ENCODE peak calls at places on chromosome 10, in six cellular contexts. One of them, this sample, is unnamed.

GRCh38 chr10:83612050-83612449 is 527.3 kb upstream of the GHITM start:
- DNase-seq in heart left ventricle: no peak
- DNase-seq in IMR-90: peak
- DNase-seq in GM12865: no peak
- DNase-seq in AG04449: no peak
- DNase-seq in SK-N-SH: no peak
- DNase-seq in this sample: no peak

GRCh38 chr10:14142631-14143270 is 188.0 kb downstream of the FRMD4A start:
- DNase-seq in IMR-90: no peak
- DNase-seq in SK-N-SH: no peak
- DNase-seq in heart left ventricle: no peak
- DNase-seq in AG04449: no peak
- DNase-seq in GM12865: no peak
- DNase-seq in this sample: no peak

GRCh38 chr10:97547889-97548485 is 24.6 kb upstream of the ANKRD2 start:
- DNase-seq in heart left ventricle: no peak
- DNase-seq in SK-N-SH: no peak
- DNase-seq in GM12865: no peak
- DNase-seq in IMR-90: peak
- DNase-seq in AG04449: no peak
- DNase-seq in this sample: no peak

GRCh38 chr10:49164587-49165188 is 23.5 kb downstream of the TMEM273 start:
- DNase-seq in SK-N-SH: peak
- DNase-seq in heart left ventricle: no peak
- DNase-seq in IMR-90: peak
- DNase-seq in GM12865: peak
- DNase-seq in AG04449: no peak
- DNase-seq in this sample: no peak

GRCh38 chr10:44935201-44935960 is 24.2 kb upstream of the RASSF4 start:
- DNase-seq in heart left ventricle: peak
- DNase-seq in AG04449: peak
- DNase-seq in SK-N-SH: no peak
- DNase-seq in GM12865: no peak
- DNase-seq in IMR-90: peak
- DNase-seq in this sample: peak

GRCh38 chr10:35613597-35614226 is 8.6 kb downstream of the GJD4 start:
- DNase-seq in AG04449: no peak
- DNase-seq in GM12865: no peak
- DNase-seq in SK-N-SH: no peak
- DNase-seq in IMR-90: peak
- DNase-seq in heart left ventricle: no peak
- DNase-seq in this sample: no peak

GRCh38 chr10:31426425-31426824 is 107.4 kb downstream of the ZEB1 start:
- DNase-seq in AG04449: peak
- DNase-seq in heart left ventricle: peak
- DNase-seq in GM12865: no peak
- DNase-seq in IMR-90: peak
- DNase-seq in SK-N-SH: no peak
- DNase-seq in this sample: no peak

GRCh38 chr10:76902949-76903348 is 734.7 kb downstream of the KCNMA1 start:
- DNase-seq in heart left ventricle: peak
- DNase-seq in AG04449: no peak
- DNase-seq in GM12865: peak
- DNase-seq in SK-N-SH: peak
- DNase-seq in IMR-90: no peak
- DNase-seq in this sample: no peak

GRCh38 chr10:31101123-31101522 is 69.5 kb upstream of the ZNF438 start:
- DNase-seq in IMR-90: peak
- DNase-seq in SK-N-SH: no peak
- DNase-seq in heart left ventricle: no peak
- DNase-seq in GM12865: peak
- DNase-seq in AG04449: no peak
- DNase-seq in this sample: peak

GRCh38 chr10:78301481-78301880 is 267.8 kb downstream of the RPS24 start:
- DNase-seq in heart left ventricle: peak
- DNase-seq in SK-N-SH: no peak
- DNase-seq in AG04449: no peak
- DNase-seq in IMR-90: no peak
- DNase-seq in GM12865: no peak
- DNase-seq in this sample: no peak

GRCh38 chr10:132098539-132099421 is 33.0 kb downstream of the JAKMIP3 start:
- DNase-seq in GM12865: no peak
- DNase-seq in AG04449: no peak
- DNase-seq in SK-N-SH: no peak
- DNase-seq in heart left ventricle: no peak
- DNase-seq in IMR-90: no peak
- DNase-seq in this sample: no peak

GRCh38 chr10:6542999-6543430 is 37.1 kb downstream of the PRKCQ start:
- DNase-seq in IMR-90: no peak
- DNase-seq in GM12865: peak
- DNase-seq in heart left ventricle: no peak
- DNase-seq in SK-N-SH: no peak
- DNase-seq in AG04449: no peak
- DNase-seq in this sample: no peak

GRCh38 chr10:20114179-20114578 is 297.9 kb downstream of the PLXDC2 start:
- DNase-seq in IMR-90: no peak
- DNase-seq in AG04449: no peak
- DNase-seq in GM12865: no peak
- DNase-seq in SK-N-SH: no peak
- DNase-seq in heart left ventricle: no peak
- DNase-seq in this sample: no peak

GRCh38 chr10:48287417-48288391 is 13.2 kb upstream of the FRMPD2 start:
- DNase-seq in SK-N-SH: peak
- DNase-seq in GM12865: peak
- DNase-seq in heart left ventricle: no peak
- DNase-seq in AG04449: no peak
- DNase-seq in IMR-90: no peak
- DNase-seq in this sample: no peak

GRCh38 chr10:131786756-131787605 is 113.8 kb upstream of the PPP2R2D start:
- DNase-seq in heart left ventricle: no peak
- DNase-seq in SK-N-SH: peak
- DNase-seq in GM12865: peak
- DNase-seq in IMR-90: peak
- DNase-seq in AG04449: no peak
- DNase-seq in this sample: no peak

GRCh38 chr10:72254891-72255568 is 18.7 kb upstream of the DDIT4 start:
- DNase-seq in heart left ventricle: peak
- DNase-seq in IMR-90: peak
- DNase-seq in SK-N-SH: peak
- DNase-seq in GM12865: peak
- DNase-seq in AG04449: no peak
- DNase-seq in this sample: no peak
- H3K4me3 ChIP-seq in heart left ventricle: peak
- H3K4me3 ChIP-seq in IMR-90: no peak
- H3K4me3 ChIP-seq in SK-N-SH: no peak
- H3K4me3 ChIP-seq in GM12865: peak
- H3K4me3 ChIP-seq in AG04449: no peak
- H3K4me3 ChIP-seq in this sample: peak

DNA sequence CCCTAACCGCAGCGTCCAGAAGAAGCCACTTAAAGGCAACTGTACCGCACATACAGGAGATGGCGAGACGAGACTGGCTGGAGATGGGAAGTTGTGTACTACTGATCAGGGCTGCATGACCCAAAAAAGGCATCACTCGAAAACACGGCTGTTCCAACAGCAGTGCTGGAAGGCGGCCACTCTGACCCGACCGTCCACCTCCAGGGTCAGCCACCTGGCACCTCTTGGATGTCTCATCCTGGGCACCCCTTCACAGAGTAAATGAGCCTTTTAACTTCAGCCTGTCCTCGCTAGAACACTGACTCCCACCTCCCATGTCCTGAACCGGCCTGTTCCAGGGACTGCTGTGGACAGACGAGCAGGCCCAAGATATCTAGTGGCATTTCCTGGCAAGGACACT is 180.7 kb downstream of the DIP2C start:
- DNase-seq in heart left ventricle: no peak
- DNase-seq in IMR-90: no peak
- DNase-seq in AG04449: no peak
- DNase-seq in SK-N-SH: no peak
- DNase-seq in GM12865: no peak
- DNase-seq in this sample: no peak
- TF ChIP-seq CTCF in heart left ventricle: no peak
- TF ChIP-seq CTCF in IMR-90: no peak
- TF ChIP-seq CTCF in AG04449: no peak
- TF ChIP-seq CTCF in SK-N-SH: no peak
- TF ChIP-seq CTCF in GM12865: no peak
- TF ChIP-seq CTCF in this sample: no peak

GRCh38 chr10:46541735-46542566 is 14.5 kb downstream of the GPRIN2 start:
- DNase-seq in AG04449: no peak
- DNase-seq in GM12865: no peak
- DNase-seq in SK-N-SH: peak
- DNase-seq in heart left ventricle: no peak
- DNase-seq in IMR-90: no peak
- DNase-seq in this sample: no peak

GRCh38 chr10:46542567-46543323 is 13.7 kb downstream of the GPRIN2 start:
- DNase-seq in GM12865: no peak
- DNase-seq in IMR-90: no peak
- DNase-seq in AG04449: no peak
- DNase-seq in heart left ventricle: no peak
- DNase-seq in SK-N-SH: no peak
- DNase-seq in this sample: no peak

GRCh38 chr10:46539596-46540411 is 16.7 kb downstream of the GPRIN2 start:
- DNase-seq in heart left ventricle: no peak
- DNase-seq in AG04449: no peak
- DNase-seq in GM12865: no peak
- DNase-seq in SK-N-SH: no peak
- DNase-seq in IMR-90: peak
- DNase-seq in this sample: peak

GRCh38 chr10:46540412-46541016 is 15.9 kb downstream of the GPRIN2 start:
- DNase-seq in GM12865: no peak
- DNase-seq in AG04449: no peak
- DNase-seq in heart left ventricle: no peak
- DNase-seq in SK-N-SH: no peak
- DNase-seq in IMR-90: no peak
- DNase-seq in this sample: no peak

GRCh38 chr10:46541017-46541661 is 15.3 kb downstream of the GPRIN2 start:
- DNase-seq in IMR-90: no peak
- DNase-seq in AG04449: no peak
- DNase-seq in SK-N-SH: peak
- DNase-seq in heart left ventricle: no peak
- DNase-seq in GM12865: no peak
- DNase-seq in this sample: no peak
- H3K4me3 ChIP-seq in IMR-90: no peak
- H3K4me3 ChIP-seq in AG04449: peak
- H3K4me3 ChIP-seq in SK-N-SH: no peak
- H3K4me3 ChIP-seq in heart left ventricle: no peak
- H3K4me3 ChIP-seq in GM12865: no peak
- H3K4me3 ChIP-seq in this sample: peak

GRCh38 chr10:126889421-126889820 is 15.8 kb upstream of the DOCK1 start:
- DNase-seq in heart left ventricle: no peak
- DNase-seq in GM12865: no peak
- DNase-seq in IMR-90: no peak
- DNase-seq in SK-N-SH: no peak
- DNase-seq in AG04449: no peak
- DNase-seq in this sample: no peak
- TF ChIP-seq CTCF in heart left ventricle: no peak
- TF ChIP-seq CTCF in GM12865: no peak
- TF ChIP-seq CTCF in IMR-90: no peak
- TF ChIP-seq CTCF in SK-N-SH: no peak
- TF ChIP-seq CTCF in AG04449: no peak
- TF ChIP-seq CTCF in this sample: no peak

DNA sequence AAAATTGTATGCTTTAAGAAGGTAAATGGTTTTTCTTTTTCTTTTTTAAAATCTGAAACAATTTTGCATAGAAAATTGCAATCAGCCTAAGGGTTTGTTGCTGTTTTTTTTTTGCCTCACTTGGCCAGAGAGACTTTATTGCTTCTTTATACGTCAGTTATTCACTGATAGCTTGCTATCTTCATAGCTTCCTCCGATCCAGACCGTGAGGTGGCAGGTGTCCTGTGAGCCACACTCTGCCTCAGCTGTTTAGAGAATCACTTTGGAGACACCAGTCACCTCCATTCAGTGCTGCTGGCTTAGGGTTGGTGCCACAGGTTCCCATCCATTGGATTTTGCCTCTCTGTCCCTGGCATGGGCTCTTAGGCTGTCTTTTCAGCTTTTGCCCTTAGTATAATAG is 68.0 kb downstream of the HHEX start:
- DNase-seq in heart left ventricle: no peak
- DNase-seq in GM12865: peak
- DNase-seq in SK-N-SH: no peak
- DNase-seq in IMR-90: no peak
- DNase-seq in AG04449: no peak
- DNase-seq in this sample: no peak
- H3K4me3 ChIP-seq in heart left ventricle: no peak
- H3K4me3 ChIP-seq in GM12865: no peak
- H3K4me3 ChIP-seq in SK-N-SH: no peak
- H3K4me3 ChIP-seq in IMR-90: no peak
- H3K4me3 ChIP-seq in AG04449: no peak
- H3K4me3 ChIP-seq in this sample: no peak

DNA sequence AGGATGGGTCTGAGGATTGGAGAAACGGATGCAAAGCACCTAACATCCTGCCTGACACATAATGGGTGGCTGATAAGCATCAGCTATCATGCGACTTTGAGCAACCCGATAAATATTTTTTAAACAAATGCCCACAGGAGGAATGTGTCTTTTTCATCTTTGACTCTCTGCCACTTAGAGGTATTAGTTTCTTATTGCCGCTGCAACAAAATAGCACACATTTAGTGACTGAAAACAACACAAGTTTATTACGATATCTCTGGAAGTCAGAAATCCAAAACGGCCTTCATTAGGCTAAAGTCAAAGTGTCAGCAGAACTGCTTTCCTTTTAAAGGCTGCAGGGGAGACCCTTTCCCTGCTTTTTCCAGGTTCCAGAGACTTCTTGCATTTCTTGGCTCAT is 93.3 kb upstream of the ARHGAP21 start:
- DNase-seq in heart left ventricle: no peak
- DNase-seq in AG04449: no peak
- DNase-seq in GM12865: no peak
- DNase-seq in IMR-90: no peak
- DNase-seq in SK-N-SH: no peak
- DNase-seq in this sample: no peak
- TF ChIP-seq CTCF in heart left ventricle: no peak
- TF ChIP-seq CTCF in AG04449: no peak
- TF ChIP-seq CTCF in GM12865: no peak
- TF ChIP-seq CTCF in IMR-90: no peak
- TF ChIP-seq CTCF in SK-N-SH: no peak
- TF ChIP-seq CTCF in this sample: no peak

This sample was measured in epithelial cell of proximal tubule.